ENCODE peak calls at places on chromosomes 5 and 9, in four cellular contexts. One of them, this sample, is unnamed.

GRCh38 chr9:96654450-96655197 is 493 bp downstream of the PRXL2C start:
- DNase-seq in NCI-H1417 treated with DMSO at 0.1 percent for 48 hours: peak
- DNase-seq in EL: peak
- DNase-seq in AG08396: peak
- DNase-seq in this sample: peak

GRCh38 chr5:134092875-134093274 is 21.6 kb upstream of the TCF7 start:
- DNase-seq in NCI-H1417 treated with DMSO at 0.1 percent for 48 hours: no peak
- DNase-seq in EL: no peak
- DNase-seq in AG08396: no peak
- DNase-seq in this sample: peak

GRCh38 chr5:123813937-123814624 is 302.1 kb downstream of the CSNK1G3 start:
- DNase-seq in NCI-H1417 treated with DMSO at 0.1 percent for 48 hours: peak
- DNase-seq in EL: peak
- DNase-seq in AG08396: no peak
- DNase-seq in this sample: no peak

GRCh38 chr9:116978155-116978554 is 291.1 kb downstream of the TRIM32 start:
- DNase-seq in NCI-H1417 treated with DMSO at 0.1 percent for 48 hours: no peak
- DNase-seq in EL: no peak
- DNase-seq in AG08396: no peak
- DNase-seq in this sample: peak

GRCh38 chr9:33329996-33330395 is 39.7 kb downstream of the NFX1 start:
- DNase-seq in NCI-H1417 treated with DMSO at 0.1 percent for 48 hours: no peak
- DNase-seq in EL: peak
- DNase-seq in AG08396: peak
- DNase-seq in this sample: no peak

GRCh38 chr9:91407580-91408275 is 15.9 kb downstream of the NFIL3 start:
- DNase-seq in NCI-H1417 treated with DMSO at 0.1 percent for 48 hours: no peak
- DNase-seq in EL: peak
- DNase-seq in AG08396: no peak
- DNase-seq in this sample: no peak

GRCh38 chr5:175862131-175863012 is 9.0 kb upstream of the CPLX2 start:
- DNase-seq in NCI-H1417 treated with DMSO at 0.1 percent for 48 hours: no peak
- DNase-seq in EL: no peak
- DNase-seq in AG08396: no peak
- DNase-seq in this sample: no peak

GRCh38 chr9:128215491-128216404 is 12.6 kb downstream of the DNM1 start:
- DNase-seq in NCI-H1417 treated with DMSO at 0.1 percent for 48 hours: no peak
- DNase-seq in EL: peak
- DNase-seq in AG08396: no peak
- DNase-seq in this sample: no peak

GRCh38 chr5:149917073-149917676 is 27.4 kb downstream of the PDE6A start:
- DNase-seq in NCI-H1417 treated with DMSO at 0.1 percent for 48 hours: no peak
- DNase-seq in EL: no peak
- DNase-seq in AG08396: no peak
- DNase-seq in this sample: no peak

GRCh38 chr5:68288756-68289134 is 73.2 kb downstream of the PIK3R1 start:
- DNase-seq in NCI-H1417 treated with DMSO at 0.1 percent for 48 hours: no peak
- DNase-seq in EL: no peak
- DNase-seq in AG08396: no peak
- DNase-seq in this sample: no peak

This sample was measured in foreskin keratinocyte.